ENCODE peak calls at places on chromosomes 11 and 22, in four cellular contexts. One of them, this sample, is unnamed.

GRCh38 chr11:16095756-16096155 is 260.6 kb downstream of the SOX6 start:
- DNase-seq in breast epithelium: no peak
- DNase-seq in fibroblast of lung: no peak
- DNase-seq in bronchial epithelial cell: no peak
- DNase-seq in this sample: no peak

GRCh38 chr11:130813196-130813595 is 103.1 kb downstream of the SNX19 start:
- DNase-seq in breast epithelium: no peak
- DNase-seq in bronchial epithelial cell: no peak
- DNase-seq in fibroblast of lung: no peak
- DNase-seq in this sample: no peak

GRCh38 chr22:20749453-20749852 is 24.5 kb upstream of the SERPIND1 start:
- DNase-seq in fibroblast of lung: no peak
- DNase-seq in breast epithelium: no peak
- DNase-seq in bronchial epithelial cell: no peak
- DNase-seq in this sample: no peak

GRCh38 chr22:48434868-48435250 is 1392.8 kb downstream of the BRD1 start:
- DNase-seq in bronchial epithelial cell: no peak
- DNase-seq in fibroblast of lung: no peak
- DNase-seq in breast epithelium: no peak
- DNase-seq in this sample: no peak

GRCh38 chr11:115324569-115325432 is 179.4 kb downstream of the CADM1 start:
- DNase-seq in breast epithelium: no peak
- DNase-seq in fibroblast of lung: peak
- DNase-seq in bronchial epithelial cell: peak
- DNase-seq in this sample: peak

GRCh38 chr11:104163100-104164027 is 583 bp downstream of the PDGFD start:
- DNase-seq in bronchial epithelial cell: peak
- DNase-seq in breast epithelium: peak
- DNase-seq in fibroblast of lung: peak
- DNase-seq in this sample: no peak

GRCh38 chr22:30302810-30303138 is 13.5 kb upstream of the CASTOR1 start:
- DNase-seq in bronchial epithelial cell: peak
- DNase-seq in fibroblast of lung: no peak
- DNase-seq in breast epithelium: no peak
- DNase-seq in this sample: no peak

GRCh38 chr11:85095239-85095638 is 531.9 kb downstream of the DLG2 start:
- DNase-seq in breast epithelium: no peak
- DNase-seq in fibroblast of lung: no peak
- DNase-seq in bronchial epithelial cell: no peak
- DNase-seq in this sample: no peak

GRCh38 chr11:64249563-64250405 is 1.5 kb upstream of the PLCB3 start:
- DNase-seq in fibroblast of lung: no peak
- DNase-seq in bronchial epithelial cell: no peak
- DNase-seq in breast epithelium: no peak
- DNase-seq in this sample: no peak

GRCh38 chr22:20131593-20131855 is at the start of gene ZDHHC8:
- DNase-seq in bronchial epithelial cell: no peak
- DNase-seq in fibroblast of lung: no peak
- DNase-seq in breast epithelium: no peak
- DNase-seq in this sample: peak

GRCh38 chr11:63635762-63636465 is 21.7 kb upstream of the PLAAT3 start:
- DNase-seq in bronchial epithelial cell: peak
- DNase-seq in fibroblast of lung: peak
- DNase-seq in breast epithelium: no peak
- DNase-seq in this sample: peak

GRCh38 chr11:108926522-108927380 is 261.9 kb downstream of the DDX10 start:
- DNase-seq in bronchial epithelial cell: no peak
- DNase-seq in breast epithelium: no peak
- DNase-seq in fibroblast of lung: peak
- DNase-seq in this sample: peak

GRCh38 chr11:4030197-4030596 is 64.4 kb upstream of the RRM1 start:
- DNase-seq in fibroblast of lung: no peak
- DNase-seq in bronchial epithelial cell: no peak
- DNase-seq in breast epithelium: no peak
- DNase-seq in this sample: no peak

GRCh38 chr11:118398797-118399564 is 2.4 kb upstream of the ATP5MG start:
- DNase-seq in fibroblast of lung: peak
- DNase-seq in bronchial epithelial cell: peak
- DNase-seq in breast epithelium: no peak
- DNase-seq in this sample: peak

GRCh38 chr11:65806972-65807371 is 20.1 kb downstream of the OVOL1 start:
- DNase-seq in breast epithelium: no peak
- DNase-seq in bronchial epithelial cell: no peak
- DNase-seq in fibroblast of lung: no peak
- DNase-seq in this sample: no peak

GRCh38 chr22:46366327-46366731 is 30.8 kb downstream of the TRMU start:
- DNase-seq in breast epithelium: no peak
- DNase-seq in fibroblast of lung: no peak
- DNase-seq in bronchial epithelial cell: no peak
- DNase-seq in this sample: no peak

GRCh38 chr11:76916712-76917111 is 56.0 kb downstream of the ACER3 start:
- DNase-seq in bronchial epithelial cell: no peak
- DNase-seq in breast epithelium: no peak
- DNase-seq in fibroblast of lung: no peak
- DNase-seq in this sample: no peak

GRCh38 chr11:122258446-122258994 is 142.5 kb upstream of the BLID start:
- DNase-seq in bronchial epithelial cell: no peak
- DNase-seq in breast epithelium: no peak
- DNase-seq in fibroblast of lung: no peak
- DNase-seq in this sample: no peak

GRCh38 chr11:110859240-110859835 is 147.1 kb upstream of the ARHGAP20 start:
- DNase-seq in fibroblast of lung: no peak
- DNase-seq in bronchial epithelial cell: no peak
- DNase-seq in breast epithelium: no peak
- DNase-seq in this sample: peak

GRCh38 chr11:95148421-95148820 is 58.8 kb downstream of the ENDOD1 start:
- DNase-seq in fibroblast of lung: no peak
- DNase-seq in breast epithelium: no peak
- DNase-seq in bronchial epithelial cell: no peak
- DNase-seq in this sample: peak

GRCh38 chr11:12085371-12086251 is 24.8 kb upstream of the MICAL2 start:
- DNase-seq in bronchial epithelial cell: no peak
- DNase-seq in fibroblast of lung: no peak
- DNase-seq in breast epithelium: no peak
- DNase-seq in this sample: peak

GRCh38 chr11:12088047-12088481 is 22.3 kb upstream of the MICAL2 start:
- DNase-seq in bronchial epithelial cell: peak
- DNase-seq in fibroblast of lung: peak
- DNase-seq in breast epithelium: no peak
- DNase-seq in this sample: peak

GRCh38 chr11:12086271-12087074 is 23.9 kb upstream of the MICAL2 start:
- DNase-seq in bronchial epithelial cell: peak
- DNase-seq in breast epithelium: no peak
- DNase-seq in fibroblast of lung: peak
- DNase-seq in this sample: peak

GRCh38 chr11:12088531-12088930 is 21.9 kb upstream of the MICAL2 start:
- DNase-seq in breast epithelium: no peak
- DNase-seq in fibroblast of lung: no peak
- DNase-seq in bronchial epithelial cell: no peak
- DNase-seq in this sample: no peak

DNA sequence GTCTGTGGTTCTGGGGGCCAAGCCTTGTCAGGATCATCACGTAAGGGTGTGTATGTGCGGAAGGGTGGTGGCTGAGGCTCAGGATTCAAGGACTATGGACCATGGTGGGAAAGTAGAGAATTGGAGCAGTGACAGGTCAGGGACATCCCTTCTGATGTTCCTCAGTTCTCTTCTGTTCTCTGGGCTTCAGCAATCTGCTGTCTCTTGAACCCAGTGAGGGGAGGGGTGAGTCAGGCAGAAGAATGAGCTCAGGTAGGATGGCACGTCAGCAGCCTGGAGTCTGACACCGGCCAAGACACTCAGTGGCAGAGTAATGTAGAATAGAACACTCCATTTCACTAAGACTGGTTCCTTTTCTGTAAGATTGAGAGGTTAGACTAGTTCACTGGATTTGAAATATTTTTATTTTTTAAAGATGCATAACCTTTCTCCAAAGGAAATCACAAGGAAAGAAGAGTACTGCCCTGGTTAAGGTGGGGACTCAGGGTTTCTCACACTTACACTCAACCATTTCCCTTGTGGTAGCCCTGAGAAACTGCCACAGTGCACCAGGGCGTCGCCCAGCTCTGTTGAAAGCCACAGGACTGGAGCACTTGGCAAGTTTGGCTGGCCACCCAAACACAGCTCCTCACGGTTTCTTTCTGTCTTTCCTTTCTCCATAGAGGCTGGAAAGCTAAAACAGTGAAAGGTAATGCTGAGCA is 23.2 kb upstream of the MICAL2 start:
- DNase-seq in fibroblast of lung: peak
- DNase-seq in bronchial epithelial cell: peak
- DNase-seq in breast epithelium: no peak
- DNase-seq in this sample: peak
- H3K4me3 ChIP-seq in fibroblast of lung: no peak
- H3K4me3 ChIP-seq in bronchial epithelial cell: no peak
- H3K4me3 ChIP-seq in breast epithelium: no peak
- H3K4me3 ChIP-seq in this sample: peak

GRCh38 chr11:407651-408080 is 7.1 kb downstream of the SIGIRR start:
- DNase-seq in breast epithelium: no peak
- DNase-seq in fibroblast of lung: no peak
- DNase-seq in bronchial epithelial cell: no peak
- DNase-seq in this sample: no peak

GRCh38 chr11:405323-405975 is 9.3 kb downstream of the SIGIRR start:
- DNase-seq in fibroblast of lung: peak
- DNase-seq in bronchial epithelial cell: no peak
- DNase-seq in breast epithelium: no peak
- DNase-seq in this sample: peak

GRCh38 chr11:408154-409007 is 6.4 kb downstream of the SIGIRR start:
- DNase-seq in bronchial epithelial cell: no peak
- DNase-seq in breast epithelium: no peak
- DNase-seq in fibroblast of lung: no peak
- DNase-seq in this sample: no peak

GRCh38 chr11:405976-406795 is 8.6 kb downstream of the SIGIRR start:
- DNase-seq in fibroblast of lung: no peak
- DNase-seq in bronchial epithelial cell: no peak
- DNase-seq in breast epithelium: no peak
- DNase-seq in this sample: no peak

DNA sequence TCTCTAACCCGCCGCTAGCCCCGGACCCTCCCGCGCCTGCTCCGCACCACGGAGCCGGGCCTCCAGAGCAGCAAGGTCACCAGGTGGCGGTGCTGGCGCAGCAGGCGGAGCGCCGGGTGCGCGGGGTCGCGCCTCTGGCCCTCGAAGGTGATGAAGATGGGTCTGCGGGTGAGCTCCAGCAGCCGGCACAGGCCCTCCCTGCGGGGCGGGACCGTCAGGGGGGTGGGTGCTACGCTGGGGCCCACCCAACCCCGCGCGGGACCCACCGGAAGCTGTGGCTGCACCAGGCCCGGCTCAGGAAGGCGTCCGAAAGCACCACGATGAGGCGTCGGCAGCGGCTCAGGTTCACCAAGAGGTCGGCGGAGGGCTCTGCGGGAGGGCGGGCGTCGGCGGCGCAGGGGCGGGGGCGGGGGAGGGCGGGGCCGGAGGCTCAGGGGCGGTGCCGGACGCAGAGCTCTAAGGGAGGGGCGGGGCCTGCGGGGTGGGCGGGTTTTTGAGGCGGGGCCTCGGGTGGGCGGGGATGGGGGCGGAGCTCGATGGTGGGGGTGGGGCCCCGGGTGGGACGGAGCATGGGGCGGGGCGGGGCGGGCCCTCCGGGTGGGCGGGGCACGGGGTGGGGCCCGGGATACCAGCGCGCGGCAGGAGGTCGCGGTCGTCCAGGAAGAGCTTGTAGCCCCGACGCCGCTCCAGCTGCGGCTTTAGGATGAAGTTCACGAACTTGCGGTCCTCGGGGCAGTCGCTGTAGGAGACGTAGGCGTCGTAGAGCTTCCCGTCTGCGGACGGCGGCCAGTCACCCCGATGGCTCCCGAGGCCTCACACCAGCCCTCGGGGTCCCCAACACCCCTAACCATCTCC is 7.8 kb downstream of the SIGIRR start:
- DNase-seq in fibroblast of lung: peak
- DNase-seq in bronchial epithelial cell: peak
- DNase-seq in breast epithelium: no peak
- DNase-seq in this sample: peak
- TF ChIP-seq CTCF in fibroblast of lung: no peak
- TF ChIP-seq CTCF in bronchial epithelial cell: peak
- TF ChIP-seq CTCF in breast epithelium: no peak
- TF ChIP-seq CTCF in this sample: peak

GRCh38 chr11:1870326-1870696 is 17.4 kb downstream of the LSP1 start:
- DNase-seq in breast epithelium: no peak
- DNase-seq in bronchial epithelial cell: no peak
- DNase-seq in fibroblast of lung: no peak
- DNase-seq in this sample: no peak
- H3K4me3 ChIP-seq in breast epithelium: peak
- H3K4me3 ChIP-seq in bronchial epithelial cell: no peak
- H3K4me3 ChIP-seq in fibroblast of lung: no peak
- H3K4me3 ChIP-seq in this sample: no peak

DNA sequence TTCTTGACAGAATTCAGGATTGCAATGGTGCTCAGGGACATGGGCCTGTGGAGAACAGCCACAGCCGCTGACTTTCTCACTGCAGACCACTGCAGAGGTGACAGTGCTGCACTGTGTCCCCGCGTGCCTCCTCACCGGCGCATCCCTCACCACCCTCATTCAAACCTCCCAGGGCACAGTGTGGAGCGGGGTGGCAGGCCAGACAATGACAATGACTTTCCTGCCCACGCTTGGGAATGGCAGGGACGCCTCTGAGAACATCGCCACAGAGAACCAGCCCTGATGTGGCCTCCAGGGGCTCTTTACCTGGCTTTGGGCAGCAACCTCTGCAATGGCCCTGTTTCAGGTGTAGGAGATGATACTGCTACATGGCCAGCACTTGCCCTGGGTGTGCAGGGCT is 65.7 kb downstream of the NCAPD3 start:
- DNase-seq in breast epithelium: no peak
- DNase-seq in bronchial epithelial cell: no peak
- DNase-seq in fibroblast of lung: no peak
- DNase-seq in this sample: no peak
- TF ChIP-seq CTCF in breast epithelium: no peak
- TF ChIP-seq CTCF in bronchial epithelial cell: no peak
- TF ChIP-seq CTCF in fibroblast of lung: no peak
- TF ChIP-seq CTCF in this sample: no peak

GRCh38 chr22:50189849-50190181 is 4.1 kb downstream of the TRABD start:
- DNase-seq in breast epithelium: no peak
- DNase-seq in bronchial epithelial cell: no peak
- DNase-seq in fibroblast of lung: peak
- DNase-seq in this sample: peak
- H3K4me3 ChIP-seq in breast epithelium: peak
- H3K4me3 ChIP-seq in bronchial epithelial cell: peak
- H3K4me3 ChIP-seq in fibroblast of lung: no peak
- H3K4me3 ChIP-seq in this sample: peak

GRCh38 chr11:27211370-27212127 is 151.5 kb downstream of the CCDC34 start:
- DNase-seq in breast epithelium: no peak
- DNase-seq in bronchial epithelial cell: no peak
- DNase-seq in fibroblast of lung: no peak
- DNase-seq in this sample: no peak
- TF ChIP-seq CTCF in breast epithelium: no peak
- TF ChIP-seq CTCF in bronchial epithelial cell: peak
- TF ChIP-seq CTCF in fibroblast of lung: peak
- TF ChIP-seq CTCF in this sample: peak